ENCODE peak calls at places on chromosomes 5 and 9, in four cellular contexts. One of them, this sample, is unnamed.

GRCh38 chr9:26437056-26437711 is 455.4 kb downstream of the CAAP1 start:
- DNase-seq in cardiac muscle cell: no peak
- DNase-seq in upper lobe of right lung: no peak
- DNase-seq in aorta: no peak
- DNase-seq in this sample: no peak

GRCh38 chr9:129880654-129881546 is 45.6 kb downstream of the USP20 start:
- DNase-seq in cardiac muscle cell: no peak
- DNase-seq in upper lobe of right lung: no peak
- DNase-seq in aorta: no peak
- DNase-seq in this sample: peak

GRCh38 chr9:99264070-99264469 is 42.0 kb downstream of the SEC61B start:
- DNase-seq in cardiac muscle cell: no peak
- DNase-seq in upper lobe of right lung: no peak
- DNase-seq in aorta: no peak
- DNase-seq in this sample: no peak

GRCh38 chr9:124392855-124393460 is 22.3 kb downstream of the PSMB7 start:
- DNase-seq in cardiac muscle cell: peak
- DNase-seq in upper lobe of right lung: no peak
- DNase-seq in aorta: no peak
- DNase-seq in this sample: no peak

GRCh38 chr9:15135167-15135792 is 171.7 kb downstream of the TTC39B start:
- DNase-seq in cardiac muscle cell: peak
- DNase-seq in upper lobe of right lung: no peak
- DNase-seq in aorta: no peak
- DNase-seq in this sample: no peak

GRCh38 chr9:126784401-126784800 is 20.4 kb upstream of the ZBTB43 start:
- DNase-seq in cardiac muscle cell: no peak
- DNase-seq in upper lobe of right lung: peak
- DNase-seq in aorta: no peak
- DNase-seq in this sample: no peak

GRCh38 chr5:179259731-179260323 is 85.4 kb downstream of the ADAMTS2 start:
- DNase-seq in cardiac muscle cell: no peak
- DNase-seq in upper lobe of right lung: peak
- DNase-seq in aorta: peak
- DNase-seq in this sample: no peak

GRCh38 chr5:145978672-145979071 is 42.3 kb downstream of the SH3RF2 start:
- DNase-seq in cardiac muscle cell: no peak
- DNase-seq in upper lobe of right lung: no peak
- DNase-seq in aorta: no peak
- DNase-seq in this sample: no peak

GRCh38 chr5:158769702-158770101 is 330.0 kb downstream of the EBF1 start:
- DNase-seq in cardiac muscle cell: no peak
- DNase-seq in upper lobe of right lung: no peak
- DNase-seq in aorta: no peak
- DNase-seq in this sample: no peak

GRCh38 chr9:86997961-86998360 is 50.7 kb upstream of the GAS1 start:
- DNase-seq in cardiac muscle cell: no peak
- DNase-seq in upper lobe of right lung: no peak
- DNase-seq in aorta: no peak
- DNase-seq in this sample: no peak

GRCh38 chr5:122401991-122402710 is 90.1 kb downstream of the SNCAIP start:
- DNase-seq in cardiac muscle cell: no peak
- DNase-seq in upper lobe of right lung: no peak
- DNase-seq in aorta: no peak
- DNase-seq in this sample: no peak

GRCh38 chr5:55383254-55383653 is 75.5 kb downstream of the MTREX start:
- DNase-seq in cardiac muscle cell: no peak
- DNase-seq in upper lobe of right lung: no peak
- DNase-seq in aorta: no peak
- DNase-seq in this sample: no peak

GRCh38 chr5:170861855-170862766 is at the start of gene RANBP17:
- DNase-seq in cardiac muscle cell: peak
- DNase-seq in upper lobe of right lung: peak
- DNase-seq in aorta: peak
- DNase-seq in this sample: peak

GRCh38 chr5:75054110-75054930 is 2.0 kb upstream of the GCNT4 start:
- DNase-seq in cardiac muscle cell: peak
- DNase-seq in upper lobe of right lung: peak
- DNase-seq in aorta: peak
- DNase-seq in this sample: no peak

GRCh38 chr9:134855231-134855899 is 25.2 kb upstream of the FCN2 start:
- DNase-seq in cardiac muscle cell: no peak
- DNase-seq in upper lobe of right lung: peak
- DNase-seq in aorta: peak
- DNase-seq in this sample: no peak

GRCh38 chr5:132266031-132266835 is 8.7 kb downstream of the PDLIM4 start:
- DNase-seq in cardiac muscle cell: no peak
- DNase-seq in upper lobe of right lung: no peak
- DNase-seq in aorta: peak
- DNase-seq in this sample: no peak

GRCh38 chr5:2182020-2182419 is 299.3 kb upstream of the IRX4 start:
- DNase-seq in cardiac muscle cell: no peak
- DNase-seq in upper lobe of right lung: no peak
- DNase-seq in aorta: no peak
- DNase-seq in this sample: no peak

GRCh38 chr9:96116275-96117051 is 185.5 kb downstream of the HSD17B3 start:
- DNase-seq in cardiac muscle cell: no peak
- DNase-seq in upper lobe of right lung: peak
- DNase-seq in aorta: no peak
- DNase-seq in this sample: no peak

GRCh38 chr5:3522491-3522890 is 73.1 kb upstream of the IRX1 start:
- DNase-seq in cardiac muscle cell: no peak
- DNase-seq in upper lobe of right lung: no peak
- DNase-seq in aorta: no peak
- DNase-seq in this sample: no peak

GRCh38 chr9:69104830-69105527 is 69.1 kb upstream of the TJP2 start:
- DNase-seq in cardiac muscle cell: no peak
- DNase-seq in upper lobe of right lung: peak
- DNase-seq in aorta: no peak
- DNase-seq in this sample: no peak

GRCh38 chr9:124698265-124698664 is 72.8 kb downstream of the NR6A1 start:
- DNase-seq in cardiac muscle cell: no peak
- DNase-seq in upper lobe of right lung: no peak
- DNase-seq in aorta: no peak
- DNase-seq in this sample: no peak

GRCh38 chr5:94072116-94072515 is 330.7 kb upstream of the POU5F2 start:
- DNase-seq in cardiac muscle cell: no peak
- DNase-seq in upper lobe of right lung: no peak
- DNase-seq in aorta: no peak
- DNase-seq in this sample: no peak

GRCh38 chr5:53041071-53041692 is 52.0 kb downstream of the ITGA2 start:
- DNase-seq in cardiac muscle cell: no peak
- DNase-seq in upper lobe of right lung: no peak
- DNase-seq in aorta: no peak
- DNase-seq in this sample: no peak

GRCh38 chr5:124706729-124707361 is 39.6 kb downstream of the ZNF608 start:
- DNase-seq in cardiac muscle cell: peak
- DNase-seq in upper lobe of right lung: peak
- DNase-seq in aorta: no peak
- DNase-seq in this sample: no peak

GRCh38 chr5:9343146-9343850 is 202.6 kb downstream of the SEMA5A start:
- DNase-seq in cardiac muscle cell: no peak
- DNase-seq in upper lobe of right lung: no peak
- DNase-seq in aorta: no peak
- DNase-seq in this sample: no peak

GRCh38 chr9:18611946-18612345 is 138.0 kb downstream of the ADAMTSL1 start:
- DNase-seq in cardiac muscle cell: no peak
- DNase-seq in upper lobe of right lung: no peak
- DNase-seq in aorta: no peak
- DNase-seq in this sample: no peak

This sample was measured in Right ventricle myocardium inferior.